ENCODE peak calls at places on chromosomes 2 and 18, in five cellular contexts. E is Peyer's patch, J is lower lobe of right lung, H is neural progenitor cell, S is psoas muscle. P is an unnamed sample.

GRCh38 chr2:30565860-30566358 is 118.9 kb downstream of the LCLAT1 start:
- DNase-seq in S (no peak), E (no peak), H (no peak), J (no peak), P (no peak)

GRCh38 chr18:79001001-79001400 is 21.4 kb downstream of the SALL3 start:
- DNase-seq in J (no peak), H (no peak), E (no peak), S (no peak), P (no peak)

GRCh38 chr2:194294156-194294555 is 1362.9 kb upstream of the SLC39A10 start:
- DNase-seq in S (no peak), J (no peak), H (no peak), E (no peak), P (no peak)

GRCh38 chr2:235883675-235884074 is 284.5 kb downstream of the GBX2 start:
- DNase-seq in S (no peak), H (no peak), J (no peak), E (no peak), P (no peak)

GRCh38 chr18:69538849-69539248 is 138.2 kb downstream of the DOK6 start:
- DNase-seq in H (no peak), E (no peak), J (no peak), S (no peak), P (no peak)

GRCh38 chr2:205957452-205958154 is 128.4 kb downstream of the INO80D start:
- DNase-seq in S (no peak), H (no peak), J (no peak), E (no peak), P (no peak)

GRCh38 chr2:20940481-20940795 is 103.4 kb downstream of the APOB start:
- DNase-seq in E (no peak), H (no peak), J (no peak), S (no peak), P (no peak)

GRCh38 chr2:195995499-195995898 is 73.1 kb downstream of the DNAH7 start:
- DNase-seq in H (no peak), E (no peak), J (no peak), S (no peak), P (no peak)

GRCh38 chr2:113257511-113258264 is 21.0 kb downstream of the PAX8 start:
- DNase-seq in H (no peak), J (no peak), E (no peak), S (no peak), P (no peak)

GRCh38 chr18:13232060-13232917 is 13.7 kb downstream of the LDLRAD4 start:
- DNase-seq in E (no peak), S (peak; percentile 84), H (no peak), J (no peak), P (no peak)

GRCh38 chr2:38416296-38417036 is 39.4 kb upstream of the ATL2 start:
- DNase-seq in E (no peak), J (no peak), S (no peak), H (no peak), P (no peak)

GRCh38 chr18:74196220-74197119 is 48.1 kb downstream of the TIMM21 start:
- DNase-seq in S (no peak), E (peak; percentile 34), H (peak; percentile 67), J (no peak), P (peak; percentile 49)

GRCh38 chr2:1400943-1401735 is 12.1 kb upstream of the TPO start:
- DNase-seq in J (no peak), E (no peak), S (no peak), H (no peak), P (no peak)

DNA sequence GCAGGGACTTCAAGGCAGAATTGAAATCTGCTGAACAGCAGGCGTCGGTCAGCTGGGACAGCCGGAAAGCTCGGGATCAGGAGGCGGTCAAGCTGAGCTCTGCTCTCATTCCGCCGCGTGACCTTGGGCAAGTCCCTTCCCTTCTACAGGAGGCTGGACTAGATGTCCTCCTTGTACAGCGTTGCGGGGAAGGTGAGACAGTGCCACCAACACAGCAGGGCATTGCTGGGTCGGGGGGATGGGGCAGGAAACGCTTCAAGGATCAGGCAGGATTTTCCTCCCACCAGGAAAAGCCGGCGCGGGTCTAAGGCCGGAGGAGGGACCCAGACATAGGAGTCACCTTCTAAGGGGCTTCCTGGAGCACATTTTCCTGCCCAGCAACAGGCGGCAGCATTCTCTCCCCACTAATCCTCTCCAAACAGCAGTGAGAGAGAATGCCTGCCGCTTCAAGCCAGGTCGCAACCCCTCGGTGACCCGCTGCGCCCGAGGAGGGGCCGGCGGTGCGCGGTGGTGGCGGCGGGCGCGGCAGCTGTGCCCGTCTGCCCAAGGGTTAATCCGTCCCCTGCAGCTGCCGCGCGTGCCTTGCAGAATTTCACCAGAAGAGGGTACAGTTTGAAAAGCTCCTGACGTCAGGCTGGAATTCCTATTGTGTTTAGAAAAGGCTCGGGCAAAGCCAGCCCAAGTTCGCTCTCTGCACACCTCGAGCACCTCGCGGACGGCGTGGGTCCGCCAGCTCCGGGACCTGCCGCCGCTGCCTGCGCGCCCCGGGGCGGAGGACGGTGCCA is at the start of gene KCNF1:
- DNase-seq in H (peak; percentile 96), S (no peak), E (no peak), J (no peak), P (peak; percentile 35)
- TF ChIP-seq CTCF in H (peak; percentile 46), S (no peak), E (peak; percentile 26), J (no peak), P (peak; percentile 26)

GRCh38 chr2:231683907-231684306 is 24.4 kb upstream of the PTMA start:
- DNase-seq in S (no peak), E (no peak), H (no peak), J (no peak), P (no peak)

GRCh38 chr2:231686192-231687100 is 21.9 kb upstream of the PTMA start:
- DNase-seq in J (no peak), E (no peak), H (peak; percentile 6), S (no peak), P (no peak)

GRCh38 chr2:231687133-231687852 is 21.0 kb upstream of the PTMA start:
- DNase-seq in J (peak; percentile 82), H (peak; percentile 93), E (peak; percentile 75), S (peak; percentile 85), P (peak; percentile 74)

GRCh38 chr2:231684314-231685223 is 23.8 kb upstream of the PTMA start:
- DNase-seq in H (peak; percentile 2), E (no peak), J (no peak), S (no peak), P (no peak)

GRCh38 chr2:231685349-231686191 is 22.8 kb upstream of the PTMA start:
- DNase-seq in H (peak; percentile 62), S (no peak), J (no peak), E (no peak), P (no peak)
- TF ChIP-seq CTCF in H (peak; percentile 48), S (no peak), J (no peak), E (no peak), P (no peak)

DNA sequence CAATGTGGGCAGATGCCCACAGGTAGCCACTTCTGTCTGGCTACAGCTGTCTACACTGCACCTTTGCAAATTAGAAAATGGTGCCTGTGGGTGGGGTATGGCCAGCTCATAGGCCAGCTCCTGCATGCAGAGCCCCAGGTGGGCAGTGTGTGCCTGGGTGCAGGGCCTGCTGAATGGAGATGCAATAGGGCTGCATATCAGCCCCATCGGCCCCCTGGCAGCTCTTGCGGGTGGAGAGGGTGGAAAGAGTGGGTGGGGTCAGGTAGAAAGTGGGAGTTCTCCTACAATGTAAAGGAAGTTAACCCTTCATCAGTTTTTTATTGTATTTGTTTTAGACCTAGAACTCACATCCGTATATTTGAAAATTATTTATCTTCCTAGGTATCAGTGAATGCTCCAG is 37.1 kb downstream of the FBLN7 start:
- DNase-seq in S (no peak), E (no peak), J (no peak), H (no peak), P (no peak)
- TF ChIP-seq CTCF in S (no peak), E (no peak), J (no peak), H (no peak), P (no peak)

DNA sequence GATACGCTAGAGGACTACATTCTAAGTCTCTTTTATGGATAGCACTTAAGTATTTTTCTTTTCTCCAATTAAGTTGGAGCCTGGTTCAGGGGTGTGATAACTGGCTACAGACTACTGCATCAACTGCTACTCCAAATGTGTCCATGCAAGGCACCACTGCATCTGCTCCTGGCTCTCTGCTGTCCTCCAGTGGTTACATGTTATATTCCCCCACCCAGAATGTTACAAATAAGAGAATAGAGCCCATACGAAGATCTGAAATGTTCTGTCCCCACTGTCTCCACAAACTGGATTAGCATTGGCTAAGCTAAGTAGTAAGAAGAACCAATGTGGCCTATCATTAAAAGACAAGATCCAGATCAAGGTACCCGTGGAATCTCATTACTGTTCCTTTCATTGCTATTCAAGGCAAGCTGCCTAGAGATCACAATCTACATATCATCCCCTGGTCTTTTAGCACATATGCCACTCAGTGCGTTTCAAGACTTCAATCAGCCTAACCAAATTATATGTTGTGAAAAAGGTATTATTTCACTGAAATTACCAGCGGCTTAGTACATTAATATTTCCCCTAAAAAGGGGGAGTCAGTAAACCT is 308.3 kb upstream of the SLC8A1 start:
- DNase-seq in J (no peak), E (no peak), S (no peak), H (peak; percentile 59), P (peak; percentile 51)
- TF ChIP-seq CTCF in J (peak; percentile 42), E (peak; percentile 54), S (peak; percentile 42), H (peak; percentile 86), P (peak; percentile 70)

GRCh38 chr2:66578067-66578852 is 143.3 kb downstream of the MEIS1 start:
- DNase-seq in J (no peak), E (no peak), H (peak; percentile 39), S (peak; percentile 39), P (no peak)

GRCh38 chr2:66575625-66576371 is 140.9 kb downstream of the MEIS1 start:
- DNase-seq in E (no peak), S (peak; percentile 56), J (peak; percentile 53), H (peak; percentile 76), P (peak; percentile 35)

GRCh38 chr2:66576381-66577330 is 141.7 kb downstream of the MEIS1 start:
- DNase-seq in J (no peak), E (no peak), S (peak; percentile 48), H (peak; percentile 65), P (peak; percentile 25)

GRCh38 chr2:66578853-66579158 is 143.9 kb downstream of the MEIS1 start:
- DNase-seq in E (no peak), H (no peak), J (no peak), S (no peak), P (no peak)

GRCh38 chr2:66577331-66578041 is 142.6 kb downstream of the MEIS1 start:
- DNase-seq in S (peak; percentile 52), E (no peak), H (peak; percentile 71), J (no peak), P (peak; percentile 23)
- TF ChIP-seq CTCF in S (no peak), E (no peak), H (no peak), J (no peak), P (no peak)

GRCh38 chr2:169690958-169691357 is 3.2 kb downstream of the CFAP210 start:
- DNase-seq in E (no peak), J (no peak), S (no peak), H (no peak), P (no peak)
- TF ChIP-seq CTCF in E (no peak), J (no peak), S (no peak), H (no peak), P (no peak)

GRCh38 chr2:130373808-130374365 is 18.0 kb downstream of the PTPN18 start:
- DNase-seq in J (no peak), S (no peak), H (no peak), E (no peak), P (no peak)

GRCh38 chr2:130374587-130375290 is 18.9 kb downstream of the PTPN18 start:
- DNase-seq in E (no peak), S (no peak), H (no peak), J (no peak), P (no peak)

GRCh38 chr2:130371723-130372054 is 15.8 kb downstream of the PTPN18 start:
- DNase-seq in S (no peak), J (peak; percentile 67), E (peak; percentile 56), H (no peak), P (no peak)

GRCh38 chr2:130372055-130372832 is 16.4 kb downstream of the PTPN18 start:
- DNase-seq in E (peak; percentile 87), J (peak; percentile 95), S (peak; percentile 94), H (peak; percentile 95), P (peak; percentile 97)

GRCh38 chr2:130372833-130373807 is 17.3 kb downstream of the PTPN18 start:
- DNase-seq in J (no peak), E (no peak), S (no peak), H (no peak), P (no peak)
- TF ChIP-seq CTCF in J (peak; percentile 26), E (no peak), S (no peak), H (peak; percentile 1), P (peak; percentile 15)